ENCODE peak calls at places on chromosome 15, in ten cellular contexts. P is A549, Y is ovary, J is suprapubic skin, N is fibroblast of mammary gland, K is CD14-positive monocyte, V is RWPE1, S is neural crest cell, Q is endothelial cell, T is body of pancreas. Z is an unnamed sample.

GRCh38 chr15:70137975-70138374 is 40.3 kb upstream of the TLE3 start:
- DNase-seq in P (no peak), Y (no peak), J (no peak), N (no peak), K (no peak), V (no peak), S (no peak), Q (no peak), T (no peak), Z (no peak)

GRCh38 chr15:65856821-65857455 is 12.4 kb upstream of the RAB11A start:
- DNase-seq in P (peak; percentile 77), Y (no peak), J (peak; percentile 75), N (peak; percentile 60), K (peak; percentile 65), V (peak; percentile 51), S (peak; percentile 49), Q (peak; percentile 60), T (peak; percentile 78), Z (peak; percentile 86)

GRCh38 chr15:35485411-35485810 is 60.6 kb downstream of the DPH6 start:
- DNase-seq in P (no peak), Y (no peak), J (no peak), N (no peak), K (no peak), V (no peak), S (no peak), Q (no peak), T (no peak), Z (no peak)

GRCh38 chr15:82306791-82307713 is 42.2 kb downstream of the GOLGA6L10 start:
- DNase-seq in P (no peak), Y (no peak), J (peak; percentile 22), N (no peak), K (no peak), V (no peak), S (no peak), Q (no peak), T (no peak), Z (peak; percentile 60)

GRCh38 chr15:29143909-29144308 is 125.7 kb downstream of the NSMCE3 start:
- DNase-seq in P (no peak), Y (no peak), J (no peak), N (peak; percentile 75), K (no peak), V (no peak), S (no peak), Q (no peak), T (no peak), Z (no peak)

GRCh38 chr15:89462198-89462912 is 34.0 kb downstream of the RHCG start:
- DNase-seq in P (peak; percentile 65), Y (no peak), J (no peak), N (peak; percentile 50), K (no peak), V (no peak), S (no peak), Q (no peak), T (peak; percentile 83), Z (no peak)

GRCh38 chr15:68241088-68241935 is 11.8 kb upstream of the CLN6 start:
- DNase-seq in P (no peak), Y (no peak), J (no peak), N (no peak), K (no peak), V (no peak), S (no peak), Q (no peak), T (no peak), Z (peak; percentile 57)

GRCh38 chr15:28892789-28893610 is 7.2 kb downstream of the APBA2 start:
- DNase-seq in P (no peak), Y (no peak), J (no peak), N (peak; percentile 67), K (no peak), V (no peak), S (no peak), Q (no peak), T (peak; percentile 30), Z (no peak)

GRCh38 chr15:57555270-57555669 is 36.4 kb upstream of the MYZAP start:
- DNase-seq in P (no peak), Y (no peak), J (no peak), N (no peak), K (no peak), V (no peak), S (no peak), Q (no peak), T (no peak), Z (no peak)

GRCh38 chr15:38696120-38696727 is 131.6 kb upstream of the RASGRP1 start:
- DNase-seq in P (no peak), Y (no peak), J (peak; percentile 60), N (peak; percentile 47), K (no peak), V (no peak), S (no peak), Q (no peak), T (no peak), Z (no peak)

GRCh38 chr15:71776304-71776703 is 34.0 kb upstream of the NR2E3 start:
- DNase-seq in P (no peak), Y (no peak), J (no peak), N (no peak), K (no peak), V (no peak), S (no peak), Q (no peak), T (no peak), Z (no peak)

GRCh38 chr15:34708422-34708821 is 46.4 kb downstream of the GJD2 start:
- DNase-seq in P (peak; percentile 46), Y (no peak), J (no peak), N (peak; percentile 68), K (no peak), V (peak; percentile 52), S (no peak), Q (no peak), T (no peak), Z (no peak)

GRCh38 chr15:92570391-92570790 is 85.2 kb downstream of the FAM174B start:
- DNase-seq in P (no peak), Y (no peak), J (no peak), N (no peak), K (no peak), V (no peak), S (no peak), Q (no peak), T (no peak), Z (no peak)

GRCh38 chr15:91228890-91229289 is 128.8 kb downstream of the SV2B start:
- DNase-seq in P (no peak), Y (no peak), J (no peak), N (no peak), K (no peak), V (no peak), S (no peak), Q (no peak), T (no peak), Z (no peak)

GRCh38 chr15:41805711-41806110 is 22.2 kb upstream of the JMJD7 start:
- DNase-seq in P (no peak), Y (no peak), J (no peak), N (no peak), K (no peak), V (no peak), S (no peak), Q (no peak), T (no peak), Z (no peak)

GRCh38 chr15:67174446-67174845 is 80.0 kb downstream of the AAGAB start:
- DNase-seq in P (no peak), Y (no peak), J (no peak), N (no peak), K (no peak), V (no peak), S (no peak), Q (no peak), T (no peak), Z (no peak)

GRCh38 chr15:68499620-68500312 is 67.8 kb upstream of the ITGA11 start:
- DNase-seq in P (peak; percentile 34), Y (no peak), J (no peak), N (no peak), K (peak; percentile 8), V (no peak), S (no peak), Q (no peak), T (no peak), Z (no peak)

GRCh38 chr15:43370310-43370974 is 401 bp downstream of the ZSCAN29 start:
- DNase-seq in P (no peak), Y (peak; percentile 39), J (peak; percentile 58), N (peak; percentile 36), K (no peak), V (peak; percentile 53), S (peak; percentile 27), Q (peak; percentile 46), T (peak; percentile 22), Z (peak; percentile 71)

GRCh38 chr15:43376017-43376705 is 5.3 kb downstream of the TUBGCP4 start:
- DNase-seq in P (peak; percentile 37), Y (no peak), J (no peak), N (peak; percentile 45), K (no peak), V (peak; percentile 52), S (peak; percentile 12), Q (peak; percentile 37), T (peak; percentile 13), Z (peak; percentile 65)

GRCh38 chr15:43370975-43371974 is at the start of the genes TUBGCP4 and ZSCAN29:
- DNase-seq in P (peak; percentile 76), Y (peak; percentile 82), J (peak; percentile 88), N (peak; percentile 65), K (peak; percentile 71), V (peak; percentile 92), S (peak; percentile 84), Q (peak; percentile 88), T (peak; percentile 77), Z (peak; percentile 97)
- TF ChIP-seq CTCF in P (peak; percentile 16), Y (no peak), J (no peak), N (no peak), K (no peak), V (peak; percentile 82), S (peak; percentile 54), Q (peak; percentile 34), T (peak; percentile 49), Z (peak; percentile 76)

GRCh38 chr15:51621917-51622268 is 678 bp downstream of the DMXL2 start:
- DNase-seq in P (peak; percentile 69), Y (peak; percentile 46), J (peak; percentile 74), N (peak; percentile 59), K (peak; percentile 56), V (peak; percentile 69), S (peak; percentile 41), Q (peak; percentile 40), T (peak; percentile 48), Z (peak; percentile 83)
- TF ChIP-seq CTCF in P (peak; percentile 18), Y (no peak), J (no peak), N (peak; percentile 11), K (no peak), V (peak; percentile 28), S (peak; percentile 24), Q (no peak), T (peak; percentile 12), Z (peak; percentile 40)

DNA sequence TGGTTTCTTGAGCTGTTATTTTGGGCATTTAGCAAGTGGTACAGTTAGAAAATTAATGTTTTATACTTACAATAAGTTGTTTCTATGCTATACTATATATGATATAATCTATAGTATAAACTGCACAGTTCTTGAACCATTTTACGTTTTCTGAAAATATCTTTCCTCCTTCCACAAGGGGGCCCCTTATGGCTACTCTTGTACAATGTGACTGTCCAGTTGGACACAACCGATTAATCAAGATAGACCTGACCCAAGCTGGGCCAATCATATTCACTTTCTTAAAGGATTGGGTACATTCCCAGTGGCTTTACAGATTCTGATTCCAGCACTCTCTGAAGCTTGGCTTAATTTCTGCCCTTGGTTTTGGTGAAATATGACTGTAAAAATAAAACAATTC is 953.4 kb downstream of the AGBL1 start:
- DNase-seq in P (peak; percentile 13), Y (no peak), J (no peak), N (no peak), K (no peak), V (no peak), S (no peak), Q (no peak), T (no peak), Z (no peak)
- TF ChIP-seq CTCF in P (no peak), Y (no peak), J (no peak), N (no peak), K (no peak), V (no peak), S (peak; percentile 53), Q (peak; percentile 43), T (no peak), Z (peak; percentile 52)

GRCh38 chr15:94297543-94297942 is 66.2 kb downstream of the MCTP2 start:
- DNase-seq in P (no peak), Y (no peak), J (no peak), N (no peak), K (no peak), V (no peak), S (no peak), Q (no peak), T (no peak), Z (no peak)
- TF ChIP-seq CTCF in P (no peak), Y (no peak), J (no peak), N (no peak), K (no peak), V (no peak), S (no peak), Q (no peak), T (no peak), Z (no peak)